ENCODE peak calls at places on chromosomes 3 and 15, in six cellular contexts. C is bronchial epithelial cell, L is uterus, U is brain microvascular endothelial cell, A is foreskin fibroblast, F is endothelial cell. B is an unnamed sample.

GRCh38 chr3:141050913-141051632 is at the start of gene SPSB4:
- DNase-seq in C (peak), L (peak), U (peak), A (peak), F (peak), B (no peak)

GRCh38 chr3:141235661-141236171 is 4.1 kb downstream of the PXYLP1 start:
- DNase-seq in C (no peak), L (no peak), U (no peak), A (no peak), F (no peak), B (no peak)

GRCh38 chr15:48086582-48086981 is 34.2 kb upstream of the SLC24A5 start:
- DNase-seq in C (no peak), L (no peak), U (no peak), A (no peak), F (no peak), B (no peak)

GRCh38 chr3:124246949-124247348 is 255.0 kb upstream of the ROPN1 start:
- DNase-seq in C (peak), L (no peak), U (no peak), A (no peak), F (no peak), B (no peak)

GRCh38 chr3:116930786-116931185 is 221.2 kb downstream of the TUSC7 start:
- DNase-seq in C (peak), L (no peak), U (peak), A (peak), F (no peak), B (no peak)

GRCh38 chr3:127803619-127804018 is 18.7 kb downstream of the MGLL start:
- DNase-seq in C (peak), L (no peak), U (peak), A (peak), F (no peak), B (no peak)

GRCh38 chr15:48473667-48474066 is 142.4 kb downstream of the DUT start:
- DNase-seq in C (no peak), L (no peak), U (no peak), A (no peak), F (no peak), B (no peak)

GRCh38 chr3:113070226-113071220 is 79.7 kb downstream of the GTPBP8 start:
- DNase-seq in C (no peak), L (no peak), U (peak), A (peak), F (no peak), B (no peak)

GRCh38 chr3:168094877-168095610 is 680 bp downstream of the GOLIM4 start:
- DNase-seq in C (peak), L (peak), U (peak), A (peak), F (peak), B (peak)
- TF ChIP-seq CTCF in C (peak), L (peak), U (peak), A (no peak), F (peak), B (no peak)

DNA sequence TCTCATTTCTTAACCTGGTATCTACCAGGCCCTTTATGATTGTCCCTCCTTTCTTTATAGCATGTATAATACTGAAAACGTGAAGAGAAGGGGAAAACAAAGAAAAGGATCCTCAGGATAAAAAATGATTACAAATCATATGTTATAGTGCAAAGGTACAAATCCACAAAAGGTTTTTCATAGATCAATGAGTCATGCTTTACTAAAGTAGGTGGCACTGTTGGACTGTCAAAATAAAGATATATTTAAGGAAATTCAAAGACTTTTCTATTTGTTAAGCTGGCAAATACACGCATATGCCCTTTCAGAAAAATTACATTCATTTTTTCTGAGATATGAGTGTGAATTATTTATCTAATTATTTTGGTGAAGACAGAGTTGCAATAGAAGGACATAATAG is 151.6 kb downstream of the CADM2 start:
- DNase-seq in C (peak), L (no peak), U (no peak), A (no peak), F (no peak), B (no peak)
- TF ChIP-seq CTCF in C (no peak), L (no peak), U (no peak), A (no peak), F (no peak), B (no peak)

GRCh38 chr3:136860541-136860940 is 1.5 kb upstream of the NCK1 start:
- DNase-seq in C (no peak), L (no peak), U (no peak), A (peak), F (no peak), B (no peak)

GRCh38 chr3:136862953-136863352 is 945 bp downstream of the NCK1 start:
- DNase-seq in C (no peak), L (no peak), U (no peak), A (no peak), F (no peak), B (no peak)

GRCh38 chr3:136858381-136858780 is 3.6 kb upstream of the NCK1 start:
- DNase-seq in C (no peak), L (no peak), U (no peak), A (no peak), F (no peak), B (no peak)

GRCh38 chr3:136862611-136862951 is 573 bp downstream of the NCK1 start:
- DNase-seq in C (peak), L (peak), U (peak), A (no peak), F (peak), B (peak)

DNA sequence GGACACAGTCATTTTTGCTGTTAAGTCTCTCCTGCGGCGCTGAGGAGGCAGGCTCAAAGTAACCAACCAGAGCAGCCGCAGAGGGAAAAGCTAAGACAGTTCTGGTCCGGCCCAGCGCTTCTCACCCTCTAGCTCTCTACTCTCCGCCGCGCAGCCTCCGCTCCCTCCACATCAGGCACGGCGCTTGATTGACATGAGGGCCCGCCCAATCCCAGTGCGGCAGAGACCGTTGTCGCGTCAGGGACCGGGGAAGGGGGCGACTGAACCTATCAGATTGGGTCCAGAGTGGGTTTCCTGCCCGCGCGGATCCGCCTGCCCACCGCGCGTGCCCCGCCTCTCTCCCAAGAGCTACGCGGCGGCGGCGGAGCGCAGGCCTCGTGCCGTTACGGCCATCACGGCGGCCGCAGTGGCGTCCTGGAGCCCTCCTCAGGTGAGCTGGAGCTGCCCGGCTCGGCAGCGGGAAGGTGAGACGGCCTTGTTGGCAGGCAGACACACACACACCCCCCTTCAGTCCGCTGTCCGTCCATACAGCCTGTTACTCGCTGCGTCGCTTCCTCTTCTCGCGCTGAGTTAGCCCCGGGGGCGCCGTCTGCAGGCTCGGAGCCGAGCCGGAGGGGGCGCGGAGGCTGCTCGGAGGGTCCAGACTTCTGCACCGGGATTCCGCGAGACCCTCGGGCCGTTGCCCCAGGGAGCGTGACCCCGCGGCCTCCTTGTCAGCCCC is at the start of gene NCK1:
- DNase-seq in C (peak), L (peak), U (peak), A (peak), F (peak), B (peak)
- TF ChIP-seq CTCF in C (no peak), L (peak), U (no peak), A (peak), F (no peak), B (peak)

GRCh38 chr15:42920281-42921048 is at the start of gene TTBK2:
- DNase-seq in C (peak), L (peak), U (peak), A (peak), F (peak), B (peak)
- TF ChIP-seq CTCF in C (no peak), L (no peak), U (no peak), A (no peak), F (no peak), B (no peak)

DNA sequence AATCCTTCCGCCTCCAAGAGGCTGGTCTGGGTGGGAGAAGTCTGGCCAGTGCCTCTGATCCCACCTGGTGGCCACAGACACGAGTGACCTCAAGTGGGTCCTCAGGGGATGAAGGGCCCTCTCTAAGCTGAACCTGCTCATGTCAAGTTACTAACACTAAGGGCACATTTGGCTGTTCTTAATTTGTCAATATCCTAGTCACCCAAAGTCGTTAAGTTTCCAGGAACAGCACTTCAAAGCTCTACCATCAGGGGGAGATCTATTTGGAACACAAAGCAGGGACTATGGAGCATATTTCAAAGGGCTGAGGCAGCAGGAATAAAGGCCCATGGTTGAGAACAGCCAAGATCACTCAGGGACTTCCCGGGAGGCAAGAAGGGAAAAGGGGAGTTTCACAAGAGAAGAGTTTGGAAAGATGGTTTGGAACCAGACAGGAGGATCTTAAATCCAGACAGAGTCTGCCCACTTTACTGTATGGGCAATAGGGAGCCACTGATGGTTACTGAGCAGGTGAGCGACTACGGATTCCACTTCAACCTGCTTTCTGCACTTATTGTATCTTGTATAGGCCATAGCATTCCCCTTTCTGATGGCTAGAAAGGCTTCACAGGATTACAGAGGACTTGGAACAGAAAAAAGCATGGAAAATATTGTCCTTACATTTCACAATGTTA is 13.7 kb downstream of the OXTR start:
- DNase-seq in C (peak), L (no peak), U (no peak), A (no peak), F (no peak), B (no peak)
- TF ChIP-seq CTCF in C (no peak), L (no peak), U (peak), A (peak), F (peak), B (no peak)

GRCh38 chr3:115085197-115085865 is 61.8 kb downstream of the ZBTB20 start:
- DNase-seq in C (no peak), L (no peak), U (no peak), A (no peak), F (no peak), B (no peak)
- TF ChIP-seq CTCF in C (peak), L (no peak), U (peak), A (peak), F (peak), B (no peak)

DNA sequence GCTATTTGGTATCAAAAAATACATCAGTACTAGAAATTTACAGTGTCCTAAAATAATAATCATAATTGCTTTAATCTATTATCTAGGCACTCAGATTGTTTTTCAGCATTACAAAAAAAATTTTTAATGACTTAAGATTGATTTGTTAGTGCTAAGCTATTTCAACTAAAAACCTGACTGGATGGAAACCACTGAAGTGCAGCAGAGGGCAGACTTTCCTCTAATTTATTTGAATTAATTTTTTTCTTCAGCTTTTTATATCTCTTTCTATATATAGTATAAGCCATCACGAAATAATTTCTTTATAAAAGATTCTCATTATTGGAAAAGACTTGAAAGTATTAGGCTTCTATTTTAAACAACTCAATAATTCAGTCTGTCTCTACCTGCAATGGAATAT is 131.4 kb downstream of the IQCH start:
- DNase-seq in C (no peak), L (no peak), U (no peak), A (no peak), F (no peak), B (no peak)
- TF ChIP-seq CTCF in C (no peak), L (no peak), U (peak), A (peak), F (no peak), B (no peak)

DNA sequence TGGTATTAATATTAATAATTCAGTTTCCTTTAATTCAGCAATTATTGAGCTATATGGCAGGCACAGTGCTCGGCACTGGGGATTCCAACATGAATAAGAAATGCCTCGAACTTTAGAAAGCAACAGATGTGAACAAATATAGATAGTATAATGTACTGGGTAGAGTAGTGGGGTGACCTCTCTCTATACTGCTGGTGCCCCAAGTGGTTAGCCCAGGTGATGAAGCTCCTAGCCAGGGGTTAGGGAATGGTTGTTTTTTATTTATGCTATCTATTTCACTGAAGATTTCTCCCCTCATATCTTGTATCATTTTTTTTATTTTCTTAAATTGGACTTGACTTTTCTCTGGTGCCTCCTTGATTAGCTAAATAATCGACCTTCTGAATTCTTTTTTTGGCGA is 62.1 kb downstream of the BHLHE40 start:
- DNase-seq in C (no peak), L (no peak), U (no peak), A (no peak), F (no peak), B (no peak)
- TF ChIP-seq CTCF in C (no peak), L (no peak), U (no peak), A (no peak), F (no peak), B (no peak)

DNA sequence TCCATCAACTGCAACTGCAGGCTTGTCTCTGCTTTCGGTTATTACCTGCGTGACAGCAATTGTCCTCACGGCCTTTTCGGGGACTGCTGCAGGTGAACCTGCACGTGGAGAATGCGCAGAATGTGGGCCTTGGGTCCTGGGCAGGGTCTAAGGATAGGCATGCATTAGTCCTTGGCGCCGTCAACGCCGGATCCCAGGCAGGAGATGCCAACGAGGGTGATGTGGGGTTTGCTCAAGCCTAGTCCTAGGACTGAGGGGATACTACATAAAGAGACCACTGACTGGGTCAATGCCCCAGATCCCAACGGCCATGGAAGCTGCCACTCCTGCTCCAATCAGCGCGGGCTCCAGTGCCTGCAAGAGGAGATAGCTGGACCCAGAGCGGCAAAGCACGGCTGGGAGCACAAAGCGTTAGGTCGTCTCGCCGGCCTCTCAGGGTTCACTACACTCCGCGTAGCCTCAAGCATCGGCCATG is 448 bp upstream of the RBM15B start:
- DNase-seq in C (no peak), L (no peak), U (no peak), A (no peak), F (no peak), B (no peak)
- TF ChIP-seq CTCF in C (no peak), L (no peak), U (peak), A (no peak), F (peak), B (peak)

DNA sequence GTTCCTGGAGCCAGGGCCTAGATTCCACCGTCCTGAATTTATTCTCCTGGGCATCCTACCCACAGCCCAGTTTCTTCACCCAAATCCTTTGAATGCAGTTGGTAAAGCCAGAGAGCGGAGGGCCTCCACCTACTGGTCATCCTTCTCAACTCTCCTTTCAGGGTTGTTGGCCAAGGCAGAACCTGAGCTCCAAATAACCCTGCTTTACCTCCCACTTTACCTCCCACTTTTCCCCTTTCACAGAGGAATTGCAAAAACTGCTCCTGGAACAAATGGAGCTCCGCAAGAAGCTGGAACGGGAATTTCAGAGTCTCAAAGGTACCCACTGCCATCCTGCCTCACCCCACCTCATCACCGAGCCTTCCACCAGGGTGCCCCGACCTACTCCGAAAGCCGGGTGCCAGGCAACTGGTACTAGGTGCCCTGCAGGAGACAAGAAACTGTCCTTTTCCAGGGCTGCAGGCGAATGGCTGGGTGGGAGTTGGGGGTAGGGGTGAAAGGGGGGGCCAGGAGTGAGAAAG is 6.8 kb downstream of the SKOR1 start:
- DNase-seq in C (no peak), L (no peak), U (no peak), A (no peak), F (no peak), B (no peak)
- TF ChIP-seq CTCF in C (peak), L (no peak), U (peak), A (peak), F (no peak), B (no peak)